ENCODE peak calls at places on chromosomes 3 and 15, in four cellular contexts. A is bronchial epithelial cell, P is foreskin fibroblast, L is esophagus muscularis mucosa. Z is an unnamed sample.

GRCh38 chr3:172625404-172625803 is 85.5 kb downstream of the NCEH1 start:
- DNase-seq in A (peak), P (peak), L (no peak), Z (no peak)

GRCh38 chr3:33602829-33603228 is 115.2 kb downstream of the CLASP2 start:
- DNase-seq in A (no peak), P (no peak), L (no peak), Z (no peak)

GRCh38 chr3:63900459-63900858 is 11.7 kb downstream of the SCAANT1 start:
- DNase-seq in A (no peak), P (no peak), L (no peak), Z (no peak)

GRCh38 chr3:194587438-194587931 is 45.7 kb downstream of the TMEM44 start:
- DNase-seq in A (no peak), P (peak), L (no peak), Z (peak)

GRCh38 chr3:11090551-11090950 is 63.7 kb upstream of the HRH1 start:
- DNase-seq in A (no peak), P (no peak), L (no peak), Z (no peak)

GRCh38 chr15:56215769-56216168 is 27.9 kb downstream of the RFX7 start:
- DNase-seq in A (no peak), P (peak), L (no peak), Z (peak)

GRCh38 chr15:31953573-31953972 is 76.7 kb upstream of the CHRNA7 start:
- DNase-seq in A (no peak), P (no peak), L (no peak), Z (no peak)

GRCh38 chr15:23439513-23439912 is 7.5 kb downstream of the GOLGA6L2 start:
- DNase-seq in A (no peak), P (no peak), L (no peak), Z (no peak)

GRCh38 chr3:170257145-170257544 is 34.9 kb downstream of the PRKCI start:
- DNase-seq in A (no peak), P (no peak), L (no peak), Z (no peak)

GRCh38 chr3:159711560-159712333 is 276.9 kb upstream of the IL12A start:
- DNase-seq in A (peak), P (peak), L (no peak), Z (peak)

GRCh38 chr15:82647835-82648256 is 683 bp upstream of the CPEB1 start:
- DNase-seq in A (no peak), P (no peak), L (no peak), Z (no peak)

GRCh38 chr3:53257465-53257864 is 1.6 kb upstream of the TKT start:
- DNase-seq in A (no peak), P (no peak), L (no peak), Z (no peak)

GRCh38 chr3:53258600-53259426 is 3.0 kb upstream of the TKT start:
- DNase-seq in A (no peak), P (no peak), L (no peak), Z (no peak)

GRCh38 chr3:53260286-53260785 is 4.5 kb upstream of the TKT start:
- DNase-seq in A (no peak), P (no peak), L (no peak), Z (no peak)

GRCh38 chr3:53261712-53262111 is 5.9 kb upstream of the TKT start:
- DNase-seq in A (peak), P (peak), L (no peak), Z (no peak)

DNA sequence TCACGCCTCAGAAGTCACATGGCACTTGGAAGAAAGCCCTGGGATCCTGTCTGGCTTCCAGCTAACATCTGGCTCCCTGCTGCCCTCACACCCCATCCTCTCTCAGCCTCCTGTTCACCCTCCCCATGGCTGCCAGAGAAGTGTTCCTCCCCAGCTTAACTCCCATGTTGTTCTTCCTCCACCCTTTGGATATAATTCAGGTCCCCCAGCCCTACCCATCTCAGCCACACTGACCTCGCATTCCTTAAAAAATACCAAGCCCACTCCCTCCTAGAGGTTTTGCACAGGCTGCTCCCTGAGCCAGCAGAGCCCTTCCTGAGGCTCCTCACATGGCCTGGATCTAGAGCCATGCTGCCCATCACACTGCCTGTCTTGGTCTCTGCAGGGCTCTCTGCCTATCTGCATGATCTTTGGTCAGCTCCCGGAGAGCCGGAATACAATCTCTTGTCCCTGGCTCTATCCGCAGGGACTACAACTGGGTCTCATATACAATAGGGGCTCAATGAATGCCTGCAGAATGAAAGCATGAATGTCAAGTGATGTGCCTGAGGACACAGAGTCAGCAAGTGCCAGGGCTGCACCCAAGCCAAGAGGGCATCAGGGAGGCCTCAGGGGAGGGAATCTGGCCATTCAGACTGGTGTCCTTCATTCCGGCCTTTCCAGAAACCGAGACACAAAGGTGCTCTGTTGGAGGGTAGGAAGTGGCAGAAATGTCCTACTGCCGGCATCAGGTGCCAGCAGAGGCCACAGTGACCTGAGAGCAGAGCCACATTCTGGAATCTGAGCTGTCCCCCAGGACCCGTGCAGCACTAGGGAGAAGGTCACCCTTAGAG is 3.8 kb upstream of the TKT start:
- DNase-seq in A (no peak), P (peak), L (no peak), Z (no peak)
- H3K4me3 ChIP-seq in A (no peak), P (no peak), L (no peak), Z (no peak)

GRCh38 chr15:83767786-83768185 is 113.9 kb downstream of the ADAMTSL3 start:
- DNase-seq in A (peak), P (no peak), L (no peak), Z (no peak)
- TF ChIP-seq CTCF in A (no peak), P (no peak), L (no peak), Z (no peak)

GRCh38 chr15:67782592-67782991 is 42.7 kb upstream of the SKOR1 start:
- DNase-seq in A (no peak), P (no peak), L (peak), Z (no peak)

GRCh38 chr15:67781061-67781460 is 44.2 kb upstream of the SKOR1 start:
- DNase-seq in A (no peak), P (no peak), L (no peak), Z (no peak)

GRCh38 chr15:67784057-67784781 is 41.1 kb upstream of the SKOR1 start:
- DNase-seq in A (no peak), P (no peak), L (peak), Z (no peak)

GRCh38 chr15:67783303-67783702 is 42.0 kb upstream of the SKOR1 start:
- DNase-seq in A (no peak), P (no peak), L (peak), Z (no peak)

DNA sequence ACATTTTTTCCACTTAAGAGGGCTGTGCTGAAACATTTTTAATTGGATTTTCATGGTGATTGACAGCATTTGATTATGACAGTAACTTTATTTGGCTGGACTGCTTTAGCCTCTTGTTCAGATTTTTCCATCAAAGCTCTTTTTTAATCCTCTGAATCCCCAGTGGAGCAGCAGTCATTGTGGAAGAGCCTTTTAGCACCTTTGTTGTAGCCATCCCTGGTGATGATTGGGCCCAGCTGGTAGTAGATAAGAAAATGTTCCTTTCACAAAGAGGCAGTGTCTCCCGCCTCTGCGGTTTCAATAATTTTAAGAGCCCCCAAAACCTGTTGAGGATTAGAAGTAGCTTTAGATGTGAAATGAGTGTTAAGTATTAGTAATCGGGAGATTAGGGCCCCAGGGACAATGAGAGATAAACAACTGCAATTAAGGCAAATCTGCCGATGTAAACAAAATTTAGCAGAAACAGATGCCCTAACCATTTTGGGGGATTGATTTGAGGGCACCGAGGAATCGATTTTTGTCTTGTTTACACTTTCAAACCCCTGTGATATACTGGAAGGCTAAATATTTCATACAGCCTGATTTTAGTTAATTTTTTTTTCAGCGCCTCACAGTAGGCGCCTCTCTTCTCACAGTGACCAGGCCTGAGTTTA is 43.3 kb upstream of the SKOR1 start:
- DNase-seq in A (no peak), P (no peak), L (no peak), Z (no peak)
- H3K4me3 ChIP-seq in A (no peak), P (no peak), L (no peak), Z (no peak)

GRCh38 chr15:99104788-99105515 is at the start of gene SYNM:
- DNase-seq in A (peak), P (peak), L (no peak), Z (peak)
- TF ChIP-seq CTCF in A (peak), P (peak), L (peak), Z (peak)

DNA sequence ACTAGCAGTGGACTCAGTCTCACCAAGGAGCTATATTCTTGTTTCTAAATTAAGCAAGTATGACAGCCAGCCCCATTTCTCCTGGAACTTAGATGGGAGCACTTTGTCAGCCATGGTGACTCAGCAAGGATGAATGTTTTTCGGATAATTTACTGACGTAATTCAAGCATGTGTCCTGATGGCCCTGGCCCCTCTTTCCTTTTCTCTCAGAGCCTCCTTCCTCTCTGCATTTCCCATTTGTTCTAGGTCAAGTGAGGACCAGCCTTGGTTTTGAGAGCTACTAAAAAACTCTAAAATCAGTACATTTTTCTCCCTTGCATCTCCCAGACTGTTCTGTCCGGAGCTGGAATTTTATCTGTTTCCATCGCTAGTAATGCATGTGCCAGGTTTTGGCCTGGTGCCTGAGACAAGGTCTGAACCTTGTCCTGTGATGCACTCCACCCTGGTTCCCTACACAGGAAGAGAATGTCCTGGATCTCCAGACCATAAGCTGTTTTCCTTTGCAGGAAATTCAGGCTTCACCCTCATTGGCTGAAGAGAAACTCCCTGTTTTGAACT is 256.6 kb upstream of the ROPN1 start:
- DNase-seq in A (peak), P (peak), L (no peak), Z (peak)
- H3K4me3 ChIP-seq in A (no peak), P (no peak), L (no peak), Z (no peak)

GRCh38 chr15:71469393-71469792 is 341.0 kb upstream of the NR2E3 start:
- DNase-seq in A (no peak), P (peak), L (no peak), Z (no peak)
- TF ChIP-seq CTCF in A (no peak), P (peak), L (no peak), Z (no peak)